ENCODE peak calls at places on chromosome 22, in eight cellular contexts. E, D, A, W, C, U, F and N are unnamed samples.

GRCh38 chr22:39543095-39543494 is 10.5 kb upstream of the RPS19BP1 start:
- DNase-seq in W (peak), D (no peak), A (no peak), C (no peak), F (no peak), E (no peak), U (no peak), N (no peak)

GRCh38 chr22:49111085-49111484 is 716.6 kb downstream of the BRD1 start:
- DNase-seq in A (no peak), D (no peak), U (no peak), C (no peak), E (no peak), F (no peak), W (no peak), N (no peak)

GRCh38 chr22:20424937-20425587 is 12.6 kb downstream of the SCARF2 start:
- DNase-seq in A (no peak), U (no peak), E (peak), F (no peak), D (no peak), W (peak), C (no peak), N (no peak)

GRCh38 chr22:23306438-23306921 is 126.2 kb downstream of the BCR start:
- DNase-seq in C (no peak), F (peak), D (no peak), U (no peak), E (no peak), A (peak), W (no peak), N (no peak)

GRCh38 chr22:34858026-34858425 is 207.9 kb upstream of the ISX start:
- DNase-seq in W (no peak), D (no peak), U (no peak), F (no peak), A (no peak), E (no peak), C (no peak), N (no peak)

GRCh38 chr22:22035771-22036314 is 53.3 kb upstream of the TOP3B start:
- DNase-seq in D (no peak), C (no peak), A (no peak), F (no peak), U (no peak), W (no peak), E (no peak), N (no peak)

GRCh38 chr22:25741692-25742626 is at the start of gene MYO18B:
- DNase-seq in A (no peak), C (no peak), D (no peak), U (no peak), F (no peak), E (no peak), W (no peak), N (no peak)

GRCh38 chr22:36330655-36331305 is 57.0 kb downstream of the MYH9 start:
- DNase-seq in D (no peak), C (peak), W (no peak), U (no peak), A (no peak), F (no peak), E (peak), N (peak)

GRCh38 chr22:29093501-29093921 is 20.7 kb downstream of the KREMEN1 start:
- DNase-seq in W (no peak), C (no peak), E (no peak), A (no peak), F (no peak), D (no peak), U (no peak), N (no peak)

GRCh38 chr22:22068657-22069056 is 86.1 kb upstream of the TOP3B start:
- DNase-seq in C (no peak), E (no peak), A (no peak), U (no peak), F (no peak), D (no peak), W (no peak), N (no peak)

GRCh38 chr22:36453855-36454378 is 27.5 kb downstream of the TXN2 start:
- DNase-seq in D (no peak), U (no peak), W (no peak), A (no peak), F (no peak), C (no peak), E (no peak), N (no peak)

GRCh38 chr22:44676441-44677298 is 25.3 kb upstream of the PRR5 start:
- DNase-seq in W (peak), E (peak), F (no peak), C (no peak), D (no peak), U (no peak), A (no peak), N (no peak)

GRCh38 chr22:28116261-28116673 is 197.2 kb upstream of the PITPNB start:
- DNase-seq in C (no peak), F (peak), A (peak), E (no peak), U (no peak), D (no peak), W (peak), N (no peak)

GRCh38 chr22:35785181-35785923 is 67.7 kb downstream of the APOL5 start:
- DNase-seq in C (no peak), U (no peak), A (no peak), D (no peak), W (no peak), F (no peak), E (no peak), N (no peak)

GRCh38 chr22:33766056-33766455 is 154.2 kb downstream of the LARGE1 start:
- DNase-seq in C (no peak), U (no peak), D (no peak), A (no peak), E (no peak), W (no peak), F (no peak), N (no peak)

GRCh38 chr22:27113211-27114030 is 456.0 kb downstream of the MIAT start:
- DNase-seq in W (no peak), E (peak), C (peak), A (no peak), F (peak), D (no peak), U (no peak), N (no peak)

GRCh38 chr22:20553947-20554741 is 46.7 kb downstream of the MED15 start:
- DNase-seq in C (no peak), E (no peak), D (no peak), A (no peak), F (no peak), W (no peak), U (no peak), N (no peak)

GRCh38 chr22:19610518-19611253 is 86.5 kb upstream of the CLDN5 start:
- DNase-seq in E (no peak), W (peak), C (no peak), A (no peak), D (no peak), F (no peak), U (no peak), N (no peak)

GRCh38 chr22:26453195-26453594 is 24.1 kb downstream of the ASPHD2 start:
- DNase-seq in D (no peak), C (no peak), A (no peak), F (no peak), U (no peak), E (no peak), W (no peak), N (no peak)

GRCh38 chr22:35352214-35353111 is 28.4 kb upstream of the HMOX1 start:
- DNase-seq in D (peak), U (no peak), A (no peak), F (peak), E (peak), W (peak), C (peak), N (peak)

GRCh38 chr22:33050614-33051230 is 7.5 kb downstream of the SYN3 start:
- DNase-seq in F (no peak), D (no peak), C (no peak), A (no peak), W (peak), E (no peak), U (no peak), N (no peak)

GRCh38 chr22:36798671-36799066 is 18.2 kb downstream of the PVALB start:
- DNase-seq in C (no peak), F (no peak), E (no peak), A (no peak), D (no peak), U (no peak), W (no peak), N (no peak)

GRCh38 chr22:49488943-49489342 is 338.7 kb downstream of the BRD1 start:
- DNase-seq in U (no peak), F (no peak), E (no peak), A (no peak), D (no peak), W (no peak), C (no peak), N (no peak)

GRCh38 chr22:48373626-48374173 is 1454.0 kb downstream of the BRD1 start:
- DNase-seq in C (no peak), F (no peak), U (no peak), D (no peak), A (no peak), E (no peak), W (no peak), N (no peak)

GRCh38 chr22:36985490-36985889 is 33.8 kb downstream of the TST start:
- DNase-seq in A (no peak), U (no peak), F (no peak), W (no peak), C (no peak), E (no peak), D (no peak), N (no peak)

GRCh38 chr22:27273386-27273785 is 528.2 kb downstream of the MN1 start:
- DNase-seq in E (no peak), F (no peak), U (no peak), A (no peak), D (no peak), C (no peak), W (no peak), N (no peak)

GRCh38 chr22:20194681-20195593 is 44.1 kb upstream of the CCDC188 start:
- DNase-seq in C (no peak), A (no peak), W (no peak), U (no peak), F (no peak), D (no peak), E (no peak), N (no peak)

DNA sequence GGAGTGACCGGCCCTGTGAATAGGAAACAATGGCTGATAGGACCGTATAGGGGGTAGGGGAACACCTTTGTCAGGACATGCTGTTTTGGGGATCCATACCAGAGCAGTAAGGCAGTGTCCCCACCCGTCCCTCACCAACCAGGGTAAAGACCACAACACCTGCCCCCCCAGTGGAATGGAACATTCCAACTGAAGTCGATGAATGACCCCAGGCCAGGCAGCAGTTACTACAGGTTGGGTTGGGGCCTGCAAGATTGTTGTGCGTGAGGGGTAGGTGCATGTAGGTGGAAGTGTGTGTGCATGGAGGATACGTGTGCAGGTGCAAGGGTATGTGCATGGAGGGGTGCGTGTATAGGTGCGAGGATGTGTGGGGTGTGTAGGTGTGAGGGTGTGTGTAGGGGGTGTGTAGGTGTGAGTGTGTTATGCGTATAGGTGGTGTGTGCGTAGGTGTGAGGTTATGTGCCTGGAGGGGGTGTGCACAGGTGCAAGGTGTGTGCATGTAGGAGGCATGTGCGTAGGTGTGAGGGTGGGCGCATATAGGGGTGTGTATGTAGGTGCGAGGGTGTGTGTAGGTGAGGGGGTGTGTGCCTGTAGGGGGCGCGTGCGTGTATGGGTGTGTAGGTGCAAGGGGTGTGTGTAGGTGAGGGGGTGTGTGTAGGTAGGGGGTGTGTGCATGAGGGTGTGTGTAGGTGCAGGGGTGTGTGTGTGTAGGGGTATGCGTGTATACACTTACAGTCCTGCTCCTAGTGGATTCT is 32.9 kb downstream of the PISD start:
- DNase-seq in E (no peak), C (no peak), F (no peak), U (no peak), A (peak), W (no peak), D (no peak), N (no peak)
- TF ChIP-seq CTCF in E (no peak), C (no peak), F (no peak), U (peak), A (no peak), W (no peak), D (no peak), N (no peak)

GRCh38 chr22:43090130-43090789 is 1.1 kb upstream of the TTLL1 start:
- DNase-seq in E (peak), U (peak), F (peak), A (no peak), D (no peak), W (no peak), C (peak), N (no peak)
- TF ChIP-seq CTCF in E (no peak), U (peak), F (no peak), A (no peak), D (no peak), W (no peak), C (no peak), N (no peak)

GRCh38 chr22:38017939-38018885 is 33.9 kb upstream of the SOX10 start:
- DNase-seq in F (no peak), W (no peak), U (no peak), C (no peak), D (no peak), E (no peak), A (no peak), N (no peak)
- TF ChIP-seq CTCF in F (no peak), W (no peak), U (no peak), C (no peak), D (no peak), E (no peak), A (no peak), N (no peak)

DNA sequence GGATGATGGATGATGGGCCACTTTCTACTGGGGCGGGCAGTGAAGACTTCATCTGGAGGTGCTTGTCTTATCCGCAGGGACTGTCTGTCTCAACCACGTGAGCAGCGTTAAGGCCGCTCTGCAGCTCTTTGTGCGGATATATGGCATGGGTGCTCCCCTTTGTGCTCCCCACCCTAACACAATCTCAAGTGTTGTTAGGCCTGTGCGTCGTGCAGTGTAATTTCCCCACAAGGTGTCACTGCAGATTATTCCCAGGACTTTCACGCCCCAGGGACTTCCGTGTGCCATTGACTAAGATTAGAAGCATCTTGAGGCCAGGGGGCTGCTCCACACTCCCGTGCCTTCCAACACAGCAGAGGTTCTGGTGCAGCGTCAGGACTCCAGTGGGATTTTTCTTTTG is 65.3 kb downstream of the TBC1D22A start:
- DNase-seq in D (no peak), W (no peak), E (no peak), C (no peak), F (no peak), A (no peak), U (no peak), N (no peak)
- TF ChIP-seq CTCF in D (no peak), W (no peak), E (no peak), C (no peak), F (no peak), A (no peak), U (no peak), N (no peak)

GRCh38 chr22:41672780-41673509 is 15.7 kb downstream of the SNU13 start:
- DNase-seq in W (peak), F (no peak), C (no peak), A (no peak), E (no peak), U (no peak), D (no peak), N (no peak)
- TF ChIP-seq CTCF in W (peak), F (no peak), C (no peak), A (no peak), E (no peak), U (peak), D (no peak), N (no peak)

DNA sequence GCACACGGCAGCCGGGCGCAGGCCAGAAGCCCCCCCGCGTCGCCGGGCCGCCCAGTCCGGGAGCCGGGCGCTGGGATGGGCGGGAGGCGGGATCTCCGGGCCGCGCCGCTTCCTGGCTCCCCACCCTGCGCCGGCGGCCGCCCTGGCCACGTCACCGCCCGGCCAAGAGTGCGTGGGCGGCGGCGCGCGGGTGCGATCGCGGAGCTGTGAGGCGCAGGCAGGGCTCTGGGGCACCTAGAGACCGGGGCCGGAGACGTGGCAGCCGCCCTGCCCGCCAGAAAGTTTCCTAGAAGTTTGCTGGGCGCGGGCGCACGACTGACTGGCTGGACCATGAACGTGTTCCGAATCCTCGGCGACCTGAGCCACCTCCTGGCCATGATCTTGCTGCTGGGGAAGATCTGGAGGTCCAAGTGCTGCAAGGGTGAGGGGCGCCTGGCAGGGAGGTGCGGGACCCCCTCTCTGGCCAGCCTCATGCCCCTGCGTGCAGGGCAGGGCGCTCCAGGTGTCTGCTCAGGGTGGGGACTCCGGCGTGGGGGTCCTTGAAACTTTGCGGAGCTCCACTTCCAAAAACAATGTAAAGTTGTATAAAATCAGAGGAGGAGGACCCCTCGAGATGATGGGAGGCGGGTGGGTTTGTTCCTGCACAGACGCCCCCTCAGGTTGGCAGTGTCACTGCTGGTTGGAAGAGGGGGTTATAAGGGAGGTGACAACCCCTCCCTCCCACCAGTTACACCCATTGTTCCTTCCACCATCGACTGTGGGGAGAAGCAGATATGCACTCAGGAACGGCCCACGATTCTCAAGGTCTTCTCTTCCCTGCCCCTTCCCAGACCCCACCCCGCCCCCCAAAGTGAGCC is at the start of gene KDELR3:
- DNase-seq in W (peak), A (peak), C (peak), U (no peak), F (peak), E (peak), D (peak), N (peak)
- TF ChIP-seq CTCF in W (peak), A (no peak), C (no peak), U (no peak), F (no peak), E (no peak), D (no peak), N (no peak)

GRCh38 chr22:24555496-24556253 is at the start of gene SNRPD3:
- DNase-seq in E (peak), W (peak), U (peak), C (peak), F (peak), A (peak), D (peak), N (peak)
- TF ChIP-seq CTCF in E (no peak), W (no peak), U (no peak), C (no peak), F (no peak), A (peak), D (no peak), N (no peak)